ENCODE peak calls at places on chromosome 21, in four cellular contexts. H, Y, U and O are unnamed samples.

GRCh38 chr21:36707763-36708511 is 9.0 kb downstream of the SIM2 start:
- DNase-seq in H (no peak), Y (no peak), U (no peak), O (no peak)

GRCh38 chr21:34915364-34915834 is 133.7 kb downstream of the RUNX1 start:
- DNase-seq in H (no peak), Y (no peak), U (peak; percentile 78), O (no peak)

GRCh38 chr21:35050348-35051286 is 1.5 kb upstream of the RUNX1 start:
- DNase-seq in H (no peak), Y (no peak), U (peak; percentile 77), O (no peak)

GRCh38 chr21:14877581-14878228 is 187.1 kb downstream of the NRIP1 start:
- DNase-seq in H (no peak), Y (peak; percentile 79), U (peak; percentile 65), O (peak; percentile 54)

GRCh38 chr21:33801424-33802405 is 113.9 kb downstream of the ATP5PO start:
- DNase-seq in H (no peak), Y (peak; percentile 71), U (peak; percentile 63), O (peak; percentile 22)

GRCh38 chr21:15687208-15687607 is 42.6 kb upstream of the USP25 start:
- DNase-seq in H (no peak), Y (no peak), U (peak; percentile 60), O (no peak)

GRCh38 chr21:36567216-36567917 is 87.4 kb upstream of the CLDN14 start:
- DNase-seq in H (no peak), Y (no peak), U (peak; percentile 13), O (no peak)

GRCh38 chr21:20720623-20721022 is 277.6 kb upstream of the NCAM2 start:
- DNase-seq in H (no peak), Y (no peak), U (peak; percentile 33), O (no peak)

GRCh38 chr21:30256100-30256499 is 26.6 kb downstream of the KRTAP24-1 start:
- DNase-seq in H (no peak), Y (no peak), U (no peak), O (no peak)

GRCh38 chr21:42341776-42342542 is 8.8 kb downstream of the TFF2 start:
- DNase-seq in H (no peak), Y (no peak), U (no peak), O (no peak)

GRCh38 chr21:26501622-26502021 is 71.5 kb downstream of the CYYR1 start:
- DNase-seq in H (no peak), Y (no peak), U (no peak), O (no peak)

GRCh38 chr21:44802396-44803153 is 955 bp upstream of the UBE2G2 start:
- DNase-seq in H (no peak), Y (no peak), U (no peak), O (peak; percentile 33)

DNA sequence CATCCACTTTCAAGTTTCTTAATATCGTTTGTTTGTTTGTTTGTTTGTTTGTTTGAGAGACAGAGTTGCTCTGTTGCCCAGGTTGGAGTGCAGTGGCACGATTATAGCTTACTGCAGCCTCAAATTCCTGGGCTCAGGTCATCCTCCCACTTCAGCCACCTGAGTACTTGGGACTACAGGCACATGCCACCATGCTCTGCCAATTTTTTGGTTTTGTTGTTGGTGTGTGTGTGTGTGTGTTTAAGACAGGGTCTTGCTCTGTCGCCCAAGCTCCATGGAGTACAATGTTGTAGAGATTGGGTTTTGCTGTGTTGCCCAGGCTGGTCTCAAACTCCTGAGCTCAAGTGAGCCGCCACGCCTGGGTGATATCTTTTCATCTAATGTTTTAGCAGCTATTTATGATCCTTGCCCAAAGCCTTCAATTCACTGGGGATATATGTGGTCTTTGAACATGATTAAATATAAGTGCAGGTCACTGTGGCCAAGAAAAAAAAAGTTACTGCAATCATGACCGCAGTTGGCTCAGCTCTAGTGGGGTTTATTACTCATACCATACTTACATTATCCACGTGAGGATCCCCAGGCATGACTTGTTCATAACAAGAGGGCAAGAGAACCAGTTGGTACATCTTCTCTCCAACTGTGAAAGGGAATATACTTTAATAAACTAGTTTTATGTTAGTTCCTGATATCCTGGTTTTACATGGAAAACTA is 8.0 kb downstream of the RRP1B start:
- DNase-seq in H (no peak), Y (no peak), U (peak; percentile 80), O (no peak)
- H3K4me2 ChIP-seq in H (no peak overlapping the region), Y (no peak overlapping the region), U (no peak overlapping the region), O (no peak overlapping the region)

GRCh38 chr21:31720330-31720729 is 11.6 kb downstream of the SCAF4 start:
- DNase-seq in H (no peak), Y (no peak), U (no peak), O (no peak)
- H3K4me1 ChIP-seq in H (no peaks in the 10 kb centered on the region), Y (peaks cover 26% of the 10 kb centered on the region), U (no peaks in the 10 kb centered on the region), O (no peaks in the 10 kb centered on the region)

DNA sequence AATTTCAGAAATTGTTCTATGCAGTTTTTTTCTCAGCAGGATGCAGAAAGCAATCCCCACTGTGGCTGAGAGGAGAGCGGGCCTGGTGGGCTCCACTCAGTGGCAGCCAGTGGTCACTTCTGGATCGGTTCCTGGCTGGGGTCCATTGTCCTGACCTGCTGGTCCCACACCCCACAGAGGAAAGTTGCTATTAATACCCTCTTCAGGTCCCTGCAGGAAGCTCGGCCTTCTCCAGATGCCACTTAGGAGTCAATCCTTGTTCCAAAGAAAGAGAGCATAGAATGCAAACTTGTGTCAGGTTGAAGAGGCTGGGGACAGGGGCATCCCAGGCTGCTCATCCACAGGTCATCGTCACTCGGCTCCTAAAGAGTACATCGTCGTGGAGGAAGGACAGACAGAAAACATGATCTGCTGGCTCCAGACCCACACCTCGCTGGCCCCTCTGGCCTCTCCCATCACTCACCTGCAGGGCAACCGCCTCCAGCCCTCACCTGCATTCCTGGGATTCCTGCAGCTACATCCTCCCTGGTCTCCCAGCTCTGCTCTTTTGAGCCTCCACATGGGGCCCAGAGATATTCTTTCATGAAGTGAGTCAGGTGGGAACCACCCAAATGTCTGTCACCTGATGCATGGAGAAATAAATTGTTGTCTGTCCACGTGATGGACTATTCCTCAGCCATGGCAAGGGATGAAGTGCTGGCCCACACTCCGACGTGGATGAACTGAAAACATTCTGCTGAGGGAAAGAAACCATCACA is 152.9 kb downstream of the PSMG1 start:
- DNase-seq in H (peak; percentile 91), Y (no peak), U (no peak), O (no peak)
- H3K4me2 ChIP-seq in H (no peak overlapping the region), Y (no peak overlapping the region), U (no peak overlapping the region), O (no peak overlapping the region)

GRCh38 chr21:38816400-38816973 is 10.8 kb downstream of the ETS2 start:
- DNase-seq in H (no peak), Y (no peak), U (no peak), O (no peak)
- H3K4me1 ChIP-seq in H (peaks cover 13% of the 10 kb centered on the region), Y (peaks cover 71% of the 10 kb centered on the region), U (peaks cover 17% of the 10 kb centered on the region), O (peaks cover 6% of the 10 kb centered on the region)